ENCODE peak calls at places on chromosomes 5 and 9, in four cellular contexts. I, U, S and Q are unnamed samples.

GRCh38 chr5:148915224-148915803 is 88.9 kb downstream of the ADRB2 start:
- DNase-seq in I (no peak), U (no peak), S (no peak), Q (no peak)

GRCh38 chr9:77013186-77013931 is 6.1 kb upstream of the FOXB2 start:
- DNase-seq in I (no peak), U (no peak), S (no peak), Q (no peak)

GRCh38 chr9:5230554-5230953 is 665 bp upstream of the INSL4 start:
- DNase-seq in I (no peak), U (no peak), S (no peak), Q (no peak)

GRCh38 chr9:70411930-70412677 is 2.4 kb downstream of the KLF9 start:
- DNase-seq in I (no peak), U (no peak), S (no peak), Q (peak)

GRCh38 chr5:126975791-126976190 is 54.6 kb downstream of the MARCHF3 start:
- DNase-seq in I (no peak), U (no peak), S (no peak), Q (no peak)

GRCh38 chr5:33824516-33825195 is 67.1 kb downstream of the ADAMTS12 start:
- DNase-seq in I (peak), U (no peak), S (no peak), Q (no peak)

GRCh38 chr5:76529464-76530344 is 93.5 kb downstream of the F2RL2 start:
- DNase-seq in I (no peak), U (no peak), S (no peak), Q (no peak)

GRCh38 chr5:179795049-179795862 is 1.5 kb downstream of the LTC4S start:
- DNase-seq in I (no peak), U (no peak), S (no peak), Q (no peak)

GRCh38 chr9:27558307-27558706 is 15.0 kb downstream of the C9orf72 start:
- DNase-seq in I (no peak), U (no peak), S (no peak), Q (no peak)

GRCh38 chr5:179381691-179382090 is 36.4 kb upstream of the ADAMTS2 start:
- DNase-seq in I (no peak), U (no peak), S (no peak), Q (no peak)

GRCh38 chr5:98825582-98826375 is 52.3 kb downstream of the RGMB start:
- DNase-seq in I (no peak), U (no peak), S (no peak), Q (no peak)

GRCh38 chr9:116417464-116417863 is 263.9 kb downstream of the PAPPA start:
- DNase-seq in I (no peak), U (no peak), S (no peak), Q (no peak)

GRCh38 chr5:125263346-125263745 is 516.9 kb upstream of the ZNF608 start:
- DNase-seq in I (no peak), U (no peak), S (no peak), Q (no peak)

GRCh38 chr5:126805108-126805507 is 28.2 kb downstream of the LMNB1 start:
- DNase-seq in I (no peak), U (no peak), S (no peak), Q (no peak)

GRCh38 chr9:77215874-77216273 is 38.5 kb downstream of the VPS13A start:
- DNase-seq in I (no peak), U (no peak), S (no peak), Q (no peak)

GRCh38 chr9:35749515-35750255 is 598 bp downstream of the RGP1 start:
- DNase-seq in I (no peak), U (no peak), S (no peak), Q (peak)

GRCh38 chr9:115018547-115019435 is 88.4 kb upstream of the TNFSF8 start:
- DNase-seq in I (peak), U (no peak), S (no peak), Q (no peak)

GRCh38 chr9:116300360-116300759 is 146.8 kb downstream of the PAPPA start:
- DNase-seq in I (no peak), U (no peak), S (no peak), Q (no peak)

GRCh38 chr9:123551636-123552203 is 195.7 kb downstream of the CRB2 start:
- DNase-seq in I (no peak), U (no peak), S (no peak), Q (no peak)

GRCh38 chr9:95515272-95516113 is 1.3 kb downstream of the PTCH1 start:
- DNase-seq in I (no peak), U (no peak), S (peak), Q (no peak)

GRCh38 chr5:112684737-112685136 is 52.9 kb upstream of the APC start:
- DNase-seq in I (no peak), U (no peak), S (no peak), Q (no peak)

GRCh38 chr5:174074369-174074768 is 28.9 kb downstream of the NSG2 start:
- DNase-seq in I (no peak), U (no peak), S (no peak), Q (no peak)

GRCh38 chr9:133141833-133142594 is 21.0 kb upstream of the RALGDS start:
- DNase-seq in I (no peak), U (no peak), S (no peak), Q (peak)

GRCh38 chr9:131019387-131020239 is 10.6 kb downstream of the LAMC3 start:
- DNase-seq in I (no peak), U (no peak), S (no peak), Q (no peak)

GRCh38 chr9:92158097-92158601 is 42.9 kb upstream of the SPTLC1 start:
- DNase-seq in I (no peak), U (no peak), S (no peak), Q (no peak)

GRCh38 chr5:67058998-67059746 is 137.4 kb downstream of the CD180 start:
- DNase-seq in I (no peak), U (no peak), S (no peak), Q (no peak)

GRCh38 chr5:135195267-135195603 is 161.2 kb upstream of the PITX1 start:
- DNase-seq in I (no peak), U (no peak), S (no peak), Q (no peak)

GRCh38 chr9:33080534-33080933 is 4.1 kb upstream of the SMU1 start:
- DNase-seq in I (no peak), U (no peak), S (no peak), Q (no peak)

GRCh38 chr5:74299833-74300232 is 340.7 kb downstream of the ENC1 start:
- DNase-seq in I (no peak), U (no peak), S (no peak), Q (no peak)

GRCh38 chr5:158634713-158635112 is 465.0 kb downstream of the EBF1 start:
- DNase-seq in I (no peak), U (no peak), S (no peak), Q (no peak)

GRCh38 chr5:173963107-173963506 is 25.9 kb upstream of the C5orf47 start:
- DNase-seq in I (peak), U (no peak), S (no peak), Q (no peak)

GRCh38 chr5:82092-82491 is 9.9 kb upstream of the PLEKHG4B start:
- DNase-seq in I (no peak), U (no peak), S (peak), Q (no peak)

GRCh38 chr5:88996366-88996765 is 113.4 kb upstream of the MEF2C start:
- DNase-seq in I (no peak), U (no peak), S (no peak), Q (no peak)

GRCh38 chr5:132466453-132467291 is 23.9 kb downstream of the IRF1 start:
- DNase-seq in I (no peak), U (no peak), S (no peak), Q (peak)

GRCh38 chr9:132409828-132410528 is at the start of gene CFAP77:
- DNase-seq in I (peak), U (no peak), S (peak), Q (peak)

GRCh38 chr5:149133795-149134777 is 7.2 kb upstream of the ABLIM3 start:
- DNase-seq in I (no peak), U (no peak), S (no peak), Q (no peak)

GRCh38 chr5:132439521-132440206 is 50.9 kb downstream of the IRF1 start:
- DNase-seq in I (peak), U (no peak), S (no peak), Q (no peak)

GRCh38 chr5:139342423-139342723 is 719 bp downstream of the PAIP2 start:
- DNase-seq in I (no peak), U (no peak), S (no peak), Q (peak)

GRCh38 chr5:111995701-111996100 is 238.7 kb upstream of the NREP start:
- DNase-seq in I (no peak), U (no peak), S (no peak), Q (no peak)

GRCh38 chr5:143113461-143113860 is 290.0 kb downstream of the NR3C1 start:
- DNase-seq in I (no peak), U (no peak), S (no peak), Q (no peak)

DNA sequence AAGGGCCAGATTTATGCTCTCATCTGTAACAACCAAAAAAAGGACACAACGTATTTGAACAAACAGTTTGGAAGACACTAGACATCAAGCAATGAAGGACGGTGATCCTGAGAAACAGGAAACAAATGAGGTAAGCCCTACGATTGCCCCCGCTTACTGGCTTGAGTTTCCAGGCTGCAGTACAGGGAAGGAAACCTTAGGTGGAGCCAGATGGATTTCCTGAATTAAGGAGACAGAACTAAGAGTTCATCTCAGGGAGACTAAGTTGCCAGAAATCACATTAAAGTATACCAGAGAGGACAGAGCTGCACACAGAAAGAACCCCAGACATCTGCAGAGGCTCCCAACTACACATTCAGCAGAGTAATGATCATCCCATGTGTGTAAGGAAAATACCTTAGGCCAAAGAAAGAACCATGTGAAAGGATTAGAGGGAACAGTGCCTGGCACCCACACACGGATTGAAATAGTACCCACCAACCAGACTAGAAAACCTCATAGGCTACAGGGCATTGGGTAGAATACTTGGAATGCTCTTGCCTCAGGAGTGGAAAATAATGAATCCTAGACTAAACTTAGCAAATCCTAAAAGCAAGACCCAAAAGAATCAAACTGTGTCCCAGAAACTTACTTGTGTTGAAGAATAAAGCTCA is 99.3 kb upstream of the NIPBL start:
- DNase-seq in I (peak), U (no peak), S (no peak), Q (no peak)
- TF ChIP-seq CTCF in I (peak), U (no peak), S (peak), Q (no peak)

DNA sequence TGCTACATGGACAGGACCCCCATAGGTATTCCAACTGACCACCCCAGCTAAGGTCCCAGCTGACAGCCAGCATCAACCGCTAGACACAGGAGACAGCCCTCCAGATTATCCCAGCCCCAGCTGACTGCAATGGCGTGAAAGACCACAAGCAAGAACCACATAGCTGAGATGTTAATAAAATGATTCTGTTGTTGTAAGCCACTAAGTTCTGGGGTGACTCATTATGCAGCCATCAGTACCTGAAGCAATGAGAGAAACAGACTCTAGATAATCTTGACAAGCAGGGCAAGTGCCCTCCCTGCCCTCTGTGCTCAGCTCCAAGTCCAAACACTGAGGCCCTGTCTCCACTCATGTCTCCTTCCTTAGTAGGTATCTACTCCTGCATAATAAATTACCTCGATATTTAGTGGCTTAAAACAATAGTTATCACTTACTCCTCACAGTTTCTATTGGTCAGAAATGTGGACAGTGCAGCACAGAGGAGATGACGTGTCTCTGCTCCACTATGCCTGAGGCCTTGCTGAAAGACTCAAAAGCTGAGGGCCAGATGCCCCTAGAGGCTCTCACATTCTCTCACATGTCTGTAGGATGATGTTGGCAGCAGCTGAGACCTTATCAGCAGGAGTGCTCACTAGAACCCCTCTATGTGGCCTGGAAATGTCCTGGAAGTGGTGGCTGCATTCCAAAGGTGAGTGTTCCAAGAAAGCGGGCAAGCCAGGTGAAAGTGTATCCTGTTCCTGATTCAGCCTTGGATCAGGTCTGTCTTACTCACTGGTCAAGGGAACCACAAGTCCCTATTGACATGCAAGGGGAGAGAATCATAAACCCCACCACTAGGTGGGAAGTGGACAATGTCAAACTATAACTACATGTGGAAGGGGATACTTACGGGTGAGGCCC is 2.5 kb downstream of the MGAT1 start:
- DNase-seq in I (peak), U (no peak), S (no peak), Q (no peak)
- TF ChIP-seq CTCF in I (peak), U (no peak), S (no peak), Q (no peak)

GRCh38 chr9:125204477-125204876 is 4.1 kb downstream of the RABEPK start:
- DNase-seq in I (no peak), U (no peak), S (no peak), Q (no peak)

GRCh38 chr9:125200216-125201047 is at the start of gene RABEPK:
- DNase-seq in I (peak), U (peak), S (peak), Q (peak)

DNA sequence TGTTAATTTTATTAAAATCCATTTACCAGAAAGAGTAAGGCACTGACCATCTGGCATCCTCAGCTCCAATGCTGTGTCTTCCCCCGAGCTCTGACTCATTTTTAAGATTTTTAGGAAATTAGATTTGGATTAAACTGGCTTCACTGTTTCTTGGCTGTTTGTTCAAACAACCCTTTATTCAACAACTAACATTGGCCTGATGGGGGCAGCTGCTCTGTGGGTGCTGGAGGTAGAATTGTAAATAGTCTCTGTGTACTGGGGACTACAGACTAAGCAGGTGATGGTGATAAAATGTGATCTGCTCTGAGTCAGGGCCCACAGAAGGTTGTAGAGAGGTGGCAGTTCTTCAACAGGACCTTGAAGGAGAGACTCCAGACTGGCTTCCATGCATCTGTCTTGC is 2.9 kb downstream of the RABEPK start:
- DNase-seq in I (no peak), U (no peak), S (no peak), Q (no peak)
- TF ChIP-seq CTCF in I (peak), U (no peak), S (no peak), Q (no peak)

GRCh38 chr9:86043586-86043985 is 55.8 kb downstream of the GOLM1 start:
- DNase-seq in I (no peak), U (no peak), S (no peak), Q (no peak)

GRCh38 chr9:86046080-86046636 is 53.2 kb downstream of the GOLM1 start:
- DNase-seq in I (no peak), U (no peak), S (no peak), Q (no peak)

GRCh38 chr9:86042226-86042625 is 57.1 kb downstream of the GOLM1 start:
- DNase-seq in I (no peak), U (no peak), S (no peak), Q (no peak)

GRCh38 chr9:86045654-86046053 is 53.7 kb downstream of the GOLM1 start:
- DNase-seq in I (no peak), U (no peak), S (no peak), Q (no peak)

DNA sequence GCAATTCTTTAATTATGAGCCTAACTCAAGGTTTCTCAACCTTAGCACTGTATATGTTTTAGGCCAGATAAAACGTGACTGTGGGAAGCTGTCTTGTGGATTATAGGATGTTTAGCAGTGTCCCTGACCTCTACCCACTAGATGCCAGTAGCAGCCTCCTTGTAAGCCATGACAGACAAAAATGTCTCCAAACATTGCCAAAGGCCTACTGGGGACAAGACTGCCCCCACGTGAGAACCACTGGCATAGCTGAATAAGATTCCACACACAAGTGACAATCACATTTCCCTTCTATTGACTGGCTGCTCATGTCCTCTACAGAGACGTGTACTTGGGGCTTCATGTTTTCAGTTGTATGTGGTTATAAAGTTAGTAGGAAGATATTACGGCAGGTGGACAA is 55.4 kb downstream of the GOLM1 start:
- DNase-seq in I (no peak), U (no peak), S (no peak), Q (no peak)
- TF ChIP-seq CTCF in I (no peak), U (no peak), S (no peak), Q (no peak)

GRCh38 chr5:141986072-141986471 is 17.2 kb downstream of the RNF14 start:
- DNase-seq in I (no peak), U (no peak), S (no peak), Q (no peak)
- TF ChIP-seq CTCF in I (no peak), U (no peak), S (no peak), Q (no peak)

GRCh38 chr9:3751125-3751758 is 225.4 kb upstream of the RFX3 start:
- DNase-seq in I (no peak), U (no peak), S (no peak), Q (no peak)
- TF ChIP-seq CTCF in I (no peak), U (no peak), S (no peak), Q (no peak)

GRCh38 chr9:113998529-113999255 is 79.4 kb downstream of the AMBP start:
- DNase-seq in I (no peak), U (no peak), S (no peak), Q (no peak)
- TF ChIP-seq CTCF in I (peak), U (no peak), S (peak), Q (no peak)

GRCh38 chr9:134585746-134586706 is 55.6 kb upstream of the COL5A1 start:
- DNase-seq in I (no peak), U (no peak), S (peak), Q (peak)
- TF ChIP-seq CTCF in I (peak), U (no peak), S (no peak), Q (no peak)

GRCh38 chr5:147467973-147468508 is 41.8 kb downstream of the DPYSL3 start:
- DNase-seq in I (no peak), U (no peak), S (no peak), Q (no peak)

GRCh38 chr5:147460380-147460779 is 49.5 kb downstream of the DPYSL3 start:
- DNase-seq in I (no peak), U (no peak), S (no peak), Q (no peak)

GRCh38 chr5:147461915-147462314 is 48.0 kb downstream of the DPYSL3 start:
- DNase-seq in I (no peak), U (no peak), S (no peak), Q (no peak)

GRCh38 chr5:147466581-147466980 is 43.3 kb downstream of the DPYSL3 start:
- DNase-seq in I (no peak), U (no peak), S (no peak), Q (no peak)

DNA sequence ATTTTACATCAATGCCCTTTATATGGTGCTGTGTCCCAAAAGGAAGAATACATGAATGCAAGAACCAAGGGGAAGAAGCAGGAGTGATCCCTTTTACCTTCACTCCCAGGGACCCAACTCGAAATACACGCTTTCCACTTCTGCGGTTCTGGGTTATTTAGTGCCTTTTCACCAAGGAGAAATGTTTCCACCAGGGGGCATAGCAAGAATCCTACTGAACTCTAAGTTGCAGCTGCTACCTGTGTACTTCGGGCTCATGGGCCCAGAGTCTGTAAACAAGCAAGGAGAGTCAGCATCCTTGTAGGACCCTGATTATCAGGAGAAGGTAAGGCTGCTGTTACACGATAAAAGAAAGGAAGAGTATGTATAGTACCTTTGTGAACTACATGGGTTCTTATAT is 45.7 kb downstream of the DPYSL3 start:
- DNase-seq in I (no peak), U (no peak), S (no peak), Q (no peak)
- TF ChIP-seq CTCF in I (peak), U (no peak), S (peak), Q (no peak)